ENCODE peak calls at places on chromosome 18, in ten cellular contexts. G, J, Y, N, T, C, Q, M, B and F are unnamed samples.
A peak's percentile ranks its signal among the peaks of the same experiment; 100 is the strongest.

GRCh38 chr18:9806905-9807304 is 78.9 kb upstream of the TXNDC2 start:
- DNase-seq in G (no peak), J (no peak), Y (no peak), N (no peak), T (no peak), C (no peak), Q (no peak), M (no peak), B (no peak), F (no peak)

GRCh38 chr18:12621737-12622306 is 36.1 kb downstream of the SPIRE1 start:
- DNase-seq in G (no peak), J (peak; percentile 32), Y (peak; percentile 15), N (no peak), T (no peak), C (no peak), Q (no peak), M (peak; percentile 68), B (no peak), F (no peak)

GRCh38 chr18:65754121-65754520 is 3.3 kb downstream of the CDH7 start:
- DNase-seq in G (no peak), J (no peak), Y (peak; percentile 57), N (no peak), T (no peak), C (no peak), Q (no peak), M (peak; percentile 7), B (no peak), F (peak; percentile 18)

GRCh38 chr18:73060666-73061270 is 193.0 kb upstream of the NETO1 start:
- DNase-seq in G (no peak), J (no peak), Y (no peak), N (no peak), T (no peak), C (no peak), Q (no peak), M (peak; percentile 1), B (no peak), F (no peak)

GRCh38 chr18:45365835-45366234 is 249.4 kb upstream of the SLC14A2 start:
- DNase-seq in G (no peak), J (no peak), Y (no peak), N (no peak), T (no peak), C (no peak), Q (no peak), M (no peak), B (no peak), F (no peak)

GRCh38 chr18:58666176-58666575 is 5.1 kb upstream of the MALT1 start:
- DNase-seq in G (no peak), J (no peak), Y (no peak), N (no peak), T (no peak), C (no peak), Q (no peak), M (no peak), B (no peak), F (no peak)

GRCh38 chr18:5237083-5237722 is 40.1 kb upstream of the AKAIN1 start:
- DNase-seq in G (no peak), J (peak; percentile 37), Y (peak; percentile 0), N (peak; percentile 4), T (no peak), C (no peak), Q (no peak), M (no peak), B (no peak), F (no peak)

GRCh38 chr18:57814555-57814954 is 11.4 kb upstream of the ATP8B1 start:
- DNase-seq in G (no peak), J (no peak), Y (no peak), N (no peak), T (no peak), C (no peak), Q (no peak), M (no peak), B (no peak), F (no peak)

GRCh38 chr18:24446953-24447537 is 13.4 kb upstream of the HRH4 start:
- DNase-seq in G (no peak), J (no peak), Y (no peak), N (no peak), T (no peak), C (no peak), Q (no peak), M (no peak), B (no peak), F (no peak)

GRCh38 chr18:13424377-13424776 is 205.8 kb downstream of the LDLRAD4 start:
- DNase-seq in G (no peak), J (no peak), Y (no peak), N (no peak), T (no peak), C (no peak), Q (no peak), M (no peak), B (no peak), F (no peak)